ENCODE peak calls at places on chromosomes 5 and 9, in seven cellular contexts. H is tibial nerve, N is stomach, W is K562, A is upper lobe of left lung, E is A549, R is SK-N-SH. Z is an unnamed sample.

GRCh38 chr9:38035873-38036272 is 33.2 kb downstream of the SHB start:
- DNase-seq in A (no peak), W (no peak), H (no peak), E (peak), R (no peak), N (no peak), Z (no peak)

GRCh38 chr9:87336914-87337333 is 160.7 kb upstream of the DAPK1 start:
- DNase-seq in R (peak), E (peak), A (no peak), H (no peak), W (peak), N (peak), Z (no peak)

GRCh38 chr5:93017854-93018253 is 563.2 kb downstream of the NR2F1-AS1 start:
- DNase-seq in A (no peak), H (no peak), R (no peak), N (no peak), W (no peak), E (no peak), Z (no peak)

GRCh38 chr5:60673329-60673728 is 26.6 kb downstream of the DEPDC1B start:
- DNase-seq in N (no peak), R (no peak), E (no peak), H (no peak), A (no peak), W (no peak), Z (no peak)

GRCh38 chr5:137856916-137857862 is 10.5 kb upstream of the MYOT start:
- DNase-seq in W (no peak), R (no peak), E (no peak), A (no peak), N (no peak), H (no peak), Z (no peak)

GRCh38 chr5:59810041-59810440 is 83.5 kb downstream of the PDE4D start:
- DNase-seq in A (no peak), E (peak), W (peak), H (peak), R (peak), N (peak), Z (peak)

GRCh38 chr9:120439147-120439546 is 140.8 kb downstream of the CDK5RAP2 start:
- DNase-seq in A (no peak), E (peak), R (peak), N (no peak), W (peak), H (no peak), Z (no peak)

GRCh38 chr9:93600504-93600903 is 24.1 kb downstream of the PHF2 start:
- DNase-seq in A (no peak), H (no peak), R (no peak), W (no peak), E (no peak), N (no peak), Z (peak)

GRCh38 chr5:166324372-166324771 is 1967.1 kb upstream of the WWC1 start:
- DNase-seq in E (no peak), R (no peak), N (no peak), H (no peak), W (no peak), A (no peak), Z (no peak)

GRCh38 chr5:139460457-139460856 is 2.1 kb downstream of the ECSCR start:
- DNase-seq in N (no peak), H (no peak), W (no peak), R (no peak), A (no peak), E (no peak), Z (no peak)

GRCh38 chr9:114177423-114178064 is 22.2 kb downstream of the COL27A1 start:
- DNase-seq in R (no peak), H (no peak), A (no peak), W (no peak), N (no peak), E (peak), Z (no peak)

GRCh38 chr5:159965031-159965837 is 43.7 kb upstream of the TTC1 start:
- DNase-seq in A (no peak), H (no peak), R (peak), W (no peak), N (peak), E (peak), Z (peak)

GRCh38 chr5:143188083-143188482 is 215.4 kb downstream of the NR3C1 start:
- DNase-seq in N (no peak), H (no peak), E (no peak), W (no peak), A (no peak), R (no peak), Z (no peak)

GRCh38 chr5:399296-400281 is 43.4 kb upstream of the EXOC3 start:
- DNase-seq in N (peak), W (peak), R (peak), H (peak), E (peak), A (peak), Z (peak)

GRCh38 chr5:143083006-143083405 is 312.8 kb downstream of the ARHGAP26 start:
- DNase-seq in E (no peak), A (no peak), H (no peak), R (no peak), W (no peak), N (no peak), Z (no peak)

GRCh38 chr9:73412874-73413273 is 261.2 kb downstream of the ANXA1 start:
- DNase-seq in N (no peak), R (no peak), H (no peak), A (no peak), W (no peak), E (no peak), Z (no peak)

GRCh38 chr5:161311965-161312364 is 234.6 kb downstream of the GABRB2 start:
- DNase-seq in N (no peak), E (no peak), R (no peak), W (no peak), A (no peak), H (no peak), Z (no peak)
- TF ChIP-seq EP300 in N (no peak), E (no peak), R (no peak), W (no peak), A (no peak), H (no peak), Z (no peak)

GRCh38 chr9:91197232-91198181 is 164.2 kb downstream of the AUH start:
- DNase-seq in H (peak), E (peak), R (no peak), A (no peak), N (peak), W (peak), Z (peak)
- TF ChIP-seq EP300 in H (peak), E (peak), R (peak), A (peak), N (peak), W (peak), Z (peak)

GRCh38 chr9:90559075-90560073 is 83.2 kb downstream of the DIRAS2 start:
- DNase-seq in R (no peak), N (no peak), E (no peak), A (no peak), H (no peak), W (no peak), Z (no peak)
- TF ChIP-seq EP300 in R (no peak), N (no peak), E (no peak), A (no peak), H (no peak), W (no peak), Z (no peak)

GRCh38 chr9:121763561-121764370 is 112.3 kb downstream of the DAB2IP start:
- DNase-seq in E (no peak), A (no peak), W (no peak), H (no peak), N (no peak), R (no peak), Z (no peak)

GRCh38 chr9:121767176-121767769 is 115.8 kb downstream of the DAB2IP start:
- DNase-seq in A (no peak), R (no peak), E (no peak), H (no peak), N (no peak), W (no peak), Z (no peak)

GRCh38 chr9:121764371-121764730 is 112.9 kb downstream of the DAB2IP start:
- DNase-seq in E (no peak), R (no peak), N (no peak), A (no peak), H (no peak), W (no peak), Z (no peak)

GRCh38 chr9:121766081-121766683 is 114.7 kb downstream of the DAB2IP start:
- DNase-seq in E (no peak), A (no peak), N (no peak), H (no peak), R (no peak), W (no peak), Z (no peak)

DNA sequence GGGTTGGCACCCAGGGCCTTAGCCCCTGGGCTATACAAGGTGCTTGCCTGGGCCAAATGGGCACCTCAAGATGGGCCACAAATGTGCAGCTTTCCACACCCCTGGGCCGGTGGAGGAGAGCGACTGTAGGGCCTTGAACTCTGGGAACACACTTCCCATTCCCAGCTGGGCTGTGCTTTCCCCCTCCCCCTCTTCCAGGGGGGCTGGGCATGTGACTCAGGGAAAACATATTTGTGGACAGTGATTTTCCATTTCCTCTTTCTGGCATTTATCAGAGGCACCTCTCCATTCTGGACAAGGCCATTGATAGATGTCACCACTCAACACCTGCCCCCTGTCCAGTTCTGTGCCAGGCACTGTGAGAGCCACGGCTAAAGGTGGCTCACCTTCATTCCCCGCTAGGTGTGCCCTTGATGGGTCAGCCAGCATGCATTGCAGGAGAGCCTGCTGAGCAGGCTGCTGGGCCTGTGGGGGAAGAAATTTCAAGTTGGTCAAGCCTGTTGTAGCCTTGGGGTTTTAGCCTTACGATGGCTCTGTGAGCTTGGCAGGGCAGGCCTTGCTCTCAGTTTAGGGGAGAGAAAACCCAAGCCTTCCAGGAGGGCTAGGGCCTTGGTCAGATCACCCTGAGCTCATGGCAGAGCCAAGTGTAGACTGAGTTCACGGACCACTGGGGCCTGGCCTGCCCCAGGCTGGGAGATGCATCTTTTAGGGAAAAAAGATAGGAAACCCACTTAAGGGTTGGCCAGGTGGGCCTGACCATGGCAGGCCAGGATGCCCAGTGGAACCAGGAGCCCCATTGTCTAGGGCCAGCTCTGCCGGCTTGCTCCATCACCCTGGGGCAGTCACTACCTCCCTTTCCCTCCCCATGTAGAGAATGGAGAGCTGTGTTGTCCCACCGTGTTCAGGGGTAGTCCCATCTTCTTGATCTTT is 113.9 kb downstream of the DAB2IP start:
- DNase-seq in E (no peak), H (no peak), W (no peak), A (no peak), N (peak), R (peak), Z (peak)
- TF ChIP-seq EP300 in E (no peak), H (peak), W (no peak), A (no peak), N (no peak), R (peak), Z (no peak)

GRCh38 chr9:84817011-84817410 is 147.5 kb downstream of the NTRK2 start:
- DNase-seq in A (no peak), R (no peak), E (no peak), H (no peak), W (no peak), N (no peak), Z (no peak)

GRCh38 chr9:84823426-84824271 is 154.1 kb downstream of the NTRK2 start:
- DNase-seq in R (no peak), E (no peak), H (no peak), W (no peak), A (no peak), N (no peak), Z (peak)

GRCh38 chr9:84815554-84815953 is 146.0 kb downstream of the NTRK2 start:
- DNase-seq in R (no peak), W (no peak), N (no peak), H (no peak), A (no peak), E (no peak), Z (no peak)

GRCh38 chr9:84822589-84823233 is 153.2 kb downstream of the NTRK2 start:
- DNase-seq in E (no peak), R (no peak), A (no peak), H (no peak), N (no peak), W (no peak), Z (no peak)

DNA sequence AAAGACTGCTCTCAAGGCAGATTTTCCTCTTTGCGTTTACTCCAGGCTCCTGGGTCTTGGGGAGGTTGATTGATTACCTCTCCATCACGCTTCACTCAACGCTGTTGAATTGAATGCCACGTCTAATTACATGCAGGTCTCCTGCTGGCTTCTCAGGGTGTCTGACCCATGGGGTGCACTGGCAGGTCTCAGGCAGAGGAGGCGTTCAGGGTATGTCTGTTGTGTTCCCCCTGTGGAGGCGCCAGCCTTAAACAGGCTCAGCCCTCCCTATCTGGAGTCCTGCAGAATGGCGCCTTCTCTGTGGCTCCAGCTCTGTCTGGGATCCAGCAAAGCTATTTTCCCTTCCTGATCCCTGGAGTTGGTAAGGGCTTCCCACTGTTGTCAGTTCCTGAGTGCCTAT is 149.9 kb downstream of the NTRK2 start:
- DNase-seq in E (no peak), W (no peak), N (no peak), A (no peak), H (no peak), R (no peak), Z (no peak)
- TF ChIP-seq EP300 in E (no peak), W (no peak), N (no peak), A (no peak), H (no peak), R (no peak), Z (no peak)

GRCh38 chr5:116622375-116623075 is 47.9 kb upstream of the SEMA6A start:
- DNase-seq in H (no peak), N (no peak), E (no peak), W (no peak), R (no peak), A (no peak), Z (no peak)

GRCh38 chr5:116629168-116629567 is 54.5 kb upstream of the SEMA6A start:
- DNase-seq in E (no peak), H (no peak), W (no peak), R (no peak), N (no peak), A (no peak), Z (no peak)

GRCh38 chr5:116626272-116626723 is 51.7 kb upstream of the SEMA6A start:
- DNase-seq in W (no peak), R (no peak), A (no peak), H (peak), E (no peak), N (peak), Z (peak)

GRCh38 chr5:116631147-116631546 is 56.5 kb upstream of the SEMA6A start:
- DNase-seq in R (no peak), N (no peak), A (no peak), W (no peak), E (no peak), H (no peak), Z (no peak)

GRCh38 chr5:116626945-116627679 is 52.5 kb upstream of the SEMA6A start:
- DNase-seq in W (no peak), A (no peak), H (no peak), R (no peak), N (no peak), E (no peak), Z (no peak)
- TF ChIP-seq EP300 in W (no peak), A (no peak), H (no peak), R (no peak), N (no peak), E (no peak), Z (no peak)

GRCh38 chr5:80125962-80126480 is 90.9 kb downstream of the THBS4 start:
- DNase-seq in H (no peak), E (no peak), W (no peak), R (no peak), A (no peak), N (no peak), Z (no peak)
- TF ChIP-seq EP300 in H (peak), E (no peak), W (no peak), R (no peak), A (peak), N (no peak), Z (no peak)

GRCh38 chr5:18992264-18992663 is 995.7 kb downstream of the CDH18 start:
- DNase-seq in A (no peak), E (no peak), H (no peak), W (no peak), R (no peak), N (no peak), Z (no peak)
- TF ChIP-seq EP300 in A (no peak), E (no peak), H (no peak), W (no peak), R (no peak), N (no peak), Z (no peak)

Z was measured in transverse colon.